ENCODE peak calls at places on chromosomes 5 and 9, in six cellular contexts. O is OCI-LY7; D is naive thymus-derived CD8-positive, alpha-beta T cell; R is NCI-H1105; A is NCI-H774; Z is adrenal gland. W is an unnamed sample.

GRCh38 chr9:87674565-87675299 is 51.2 kb upstream of the CTSL start:
- DNase-seq in O (no peak), D (no peak), R (no peak), A (no peak), Z (no peak), W (no peak)

GRCh38 chr9:13705913-13706312 is 426.4 kb upstream of the MPDZ start:
- DNase-seq in O (no peak), D (no peak), R (no peak), A (no peak), Z (peak), W (peak)

GRCh38 chr5:96733771-96734498 is 71.8 kb downstream of the CAST start:
- DNase-seq in O (no peak), D (no peak), R (no peak), A (no peak), Z (no peak), W (no peak)

GRCh38 chr9:125377584-125378250 is 116.1 kb downstream of the GAPVD1 start:
- DNase-seq in O (no peak), D (no peak), R (no peak), A (no peak), Z (no peak), W (no peak)

GRCh38 chr9:123941535-123942070 is 11.7 kb upstream of the DENND1A start:
- DNase-seq in O (no peak), D (no peak), R (no peak), A (no peak), Z (no peak), W (no peak)

GRCh38 chr5:58241383-58241782 is 218.5 kb downstream of the PLK2 start:
- DNase-seq in O (no peak), D (no peak), R (no peak), A (no peak), Z (peak), W (no peak)

GRCh38 chr5:66138572-66139116 is 5.5 kb upstream of the SREK1 start:
- DNase-seq in O (no peak), D (no peak), R (no peak), A (no peak), Z (no peak), W (no peak)

GRCh38 chr5:109767184-109767995 is 77.7 kb downstream of the MAN2A1 start:
- DNase-seq in O (no peak), D (no peak), R (no peak), A (no peak), Z (no peak), W (no peak)

GRCh38 chr5:1807479-1808185 is 6.4 kb downstream of the NDUFS6 start:
- DNase-seq in O (no peak), D (no peak), R (no peak), A (no peak), Z (no peak), W (peak)

GRCh38 chr5:158423623-158424200 is 564.8 kb upstream of the CLINT1 start:
- DNase-seq in O (no peak), D (no peak), R (no peak), A (no peak), Z (no peak), W (no peak)